ENCODE peak calls at places on chromosomes 11 and 22, in ten cellular contexts. One of them, this sample, is unnamed.

GRCh38 chr22:35559354-35560005 is 18.8 kb downstream of the RASD2 start:
- DNase-seq in activated T-cell treated with anti-CD3 and anti-CD28 coated beads for 1 hour: no peak
- DNase-seq in GM12865: no peak
- DNase-seq in NCI-H187: no peak
- DNase-seq in AG09309: no peak
- DNase-seq in HEK293T: no peak
- DNase-seq in EH: no peak
- DNase-seq in Daoy: peak; percentile 63
- DNase-seq in stromal cell of bone marrow: no peak
- DNase-seq in right cardiac atrium: no peak
- DNase-seq in this sample: no peak

GRCh38 chr11:121194731-121195596 is 93.9 kb downstream of the TECTA start:
- DNase-seq in activated T-cell treated with anti-CD3 and anti-CD28 coated beads for 1 hour: peak; percentile 19
- DNase-seq in GM12865: peak; percentile 82
- DNase-seq in NCI-H187: peak; percentile 48
- DNase-seq in AG09309: peak; percentile 18
- DNase-seq in HEK293T: peak; percentile 69
- DNase-seq in EH: peak; percentile 65
- DNase-seq in Daoy: peak; percentile 48
- DNase-seq in stromal cell of bone marrow: peak; percentile 38
- DNase-seq in right cardiac atrium: no peak
- DNase-seq in this sample: peak; percentile 18

GRCh38 chr11:10856689-10857603 is 907 bp downstream of the ZBED5 start:
- DNase-seq in activated T-cell treated with anti-CD3 and anti-CD28 coated beads for 1 hour: no peak
- DNase-seq in GM12865: peak; percentile 62
- DNase-seq in NCI-H187: peak; percentile 63
- DNase-seq in AG09309: no peak
- DNase-seq in HEK293T: peak; percentile 28
- DNase-seq in EH: peak; percentile 65
- DNase-seq in Daoy: peak; percentile 54
- DNase-seq in stromal cell of bone marrow: no peak
- DNase-seq in right cardiac atrium: no peak
- DNase-seq in this sample: no peak

GRCh38 chr11:129694538-129694937 is 121.1 kb upstream of the TMEM45B start:
- DNase-seq in activated T-cell treated with anti-CD3 and anti-CD28 coated beads for 1 hour: no peak
- DNase-seq in GM12865: peak; percentile 11
- DNase-seq in NCI-H187: no peak
- DNase-seq in AG09309: no peak
- DNase-seq in HEK293T: no peak
- DNase-seq in EH: no peak
- DNase-seq in Daoy: peak; percentile 24
- DNase-seq in stromal cell of bone marrow: no peak
- DNase-seq in right cardiac atrium: no peak
- DNase-seq in this sample: no peak

GRCh38 chr11:114832532-114833125 is 154.3 kb downstream of the NXPE2 start:
- DNase-seq in activated T-cell treated with anti-CD3 and anti-CD28 coated beads for 1 hour: no peak
- DNase-seq in GM12865: no peak
- DNase-seq in NCI-H187: no peak
- DNase-seq in AG09309: no peak
- DNase-seq in HEK293T: no peak
- DNase-seq in EH: no peak
- DNase-seq in Daoy: no peak
- DNase-seq in stromal cell of bone marrow: no peak
- DNase-seq in right cardiac atrium: no peak
- DNase-seq in this sample: no peak

GRCh38 chr22:50581950-50582561 is 593 bp downstream of the CHKB start:
- DNase-seq in activated T-cell treated with anti-CD3 and anti-CD28 coated beads for 1 hour: peak; percentile 22
- DNase-seq in GM12865: peak; percentile 63
- DNase-seq in NCI-H187: no peak
- DNase-seq in AG09309: no peak
- DNase-seq in HEK293T: peak; percentile 28
- DNase-seq in EH: peak; percentile 24
- DNase-seq in Daoy: no peak
- DNase-seq in stromal cell of bone marrow: no peak
- DNase-seq in right cardiac atrium: no peak
- DNase-seq in this sample: no peak

GRCh38 chr11:114154271-114155047 is 94.9 kb downstream of the ZBTB16 start:
- DNase-seq in activated T-cell treated with anti-CD3 and anti-CD28 coated beads for 1 hour: no peak
- DNase-seq in GM12865: no peak
- DNase-seq in NCI-H187: no peak
- DNase-seq in AG09309: peak; percentile 27
- DNase-seq in HEK293T: no peak
- DNase-seq in EH: no peak
- DNase-seq in Daoy: no peak
- DNase-seq in stromal cell of bone marrow: no peak
- DNase-seq in right cardiac atrium: peak; percentile 34
- DNase-seq in this sample: no peak

GRCh38 chr11:103730151-103730940 is 306.1 kb upstream of the DDI1 start:
- DNase-seq in activated T-cell treated with anti-CD3 and anti-CD28 coated beads for 1 hour: no peak
- DNase-seq in GM12865: no peak
- DNase-seq in NCI-H187: no peak
- DNase-seq in AG09309: no peak
- DNase-seq in HEK293T: no peak
- DNase-seq in EH: peak; percentile 13
- DNase-seq in Daoy: no peak
- DNase-seq in stromal cell of bone marrow: no peak
- DNase-seq in right cardiac atrium: no peak
- DNase-seq in this sample: no peak

GRCh38 chr11:10688401-10688800 is 5.2 kb downstream of the IRAG1 start:
- DNase-seq in activated T-cell treated with anti-CD3 and anti-CD28 coated beads for 1 hour: no peak
- DNase-seq in GM12865: peak; percentile 22
- DNase-seq in NCI-H187: no peak
- DNase-seq in AG09309: no peak
- DNase-seq in HEK293T: peak; percentile 44
- DNase-seq in EH: peak; percentile 48
- DNase-seq in Daoy: peak; percentile 46
- DNase-seq in stromal cell of bone marrow: no peak
- DNase-seq in right cardiac atrium: no peak
- DNase-seq in this sample: no peak

GRCh38 chr11:121153472-121153871 is 52.4 kb downstream of the TECTA start:
- DNase-seq in activated T-cell treated with anti-CD3 and anti-CD28 coated beads for 1 hour: no peak
- DNase-seq in GM12865: no peak
- DNase-seq in NCI-H187: no peak
- DNase-seq in AG09309: no peak
- DNase-seq in HEK293T: no peak
- DNase-seq in EH: no peak
- DNase-seq in Daoy: no peak
- DNase-seq in stromal cell of bone marrow: no peak
- DNase-seq in right cardiac atrium: no peak
- DNase-seq in this sample: no peak

GRCh38 chr22:35205956-35206355 is 51.3 kb upstream of the HMGXB4 start:
- DNase-seq in activated T-cell treated with anti-CD3 and anti-CD28 coated beads for 1 hour: no peak
- DNase-seq in GM12865: no peak
- DNase-seq in NCI-H187: no peak
- DNase-seq in AG09309: no peak
- DNase-seq in HEK293T: no peak
- DNase-seq in EH: peak; percentile 37
- DNase-seq in Daoy: peak; percentile 42
- DNase-seq in stromal cell of bone marrow: no peak
- DNase-seq in right cardiac atrium: no peak
- DNase-seq in this sample: no peak

GRCh38 chr11:69539416-69540117 is 58.1 kb downstream of the LINC01488 start:
- DNase-seq in activated T-cell treated with anti-CD3 and anti-CD28 coated beads for 1 hour: no peak
- DNase-seq in GM12865: no peak
- DNase-seq in NCI-H187: no peak
- DNase-seq in AG09309: no peak
- DNase-seq in HEK293T: no peak
- DNase-seq in EH: no peak
- DNase-seq in Daoy: no peak
- DNase-seq in stromal cell of bone marrow: no peak
- DNase-seq in right cardiac atrium: peak; percentile 72
- DNase-seq in this sample: no peak

GRCh38 chr11:79412761-79413160 is 28.1 kb downstream of the TENM4 start:
- DNase-seq in activated T-cell treated with anti-CD3 and anti-CD28 coated beads for 1 hour: no peak
- DNase-seq in GM12865: no peak
- DNase-seq in NCI-H187: no peak
- DNase-seq in AG09309: no peak
- DNase-seq in HEK293T: no peak
- DNase-seq in EH: no peak
- DNase-seq in Daoy: peak; percentile 23
- DNase-seq in stromal cell of bone marrow: no peak
- DNase-seq in right cardiac atrium: no peak
- DNase-seq in this sample: no peak

GRCh38 chr11:44727373-44728084 is 767 bp downstream of the TSPAN18 start:
- DNase-seq in activated T-cell treated with anti-CD3 and anti-CD28 coated beads for 1 hour: peak; percentile 70
- DNase-seq in GM12865: peak; percentile 81
- DNase-seq in NCI-H187: peak; percentile 7
- DNase-seq in AG09309: no peak
- DNase-seq in HEK293T: peak; percentile 93
- DNase-seq in EH: peak; percentile 65
- DNase-seq in Daoy: peak; percentile 86
- DNase-seq in stromal cell of bone marrow: no peak
- DNase-seq in right cardiac atrium: peak; percentile 96
- DNase-seq in this sample: peak; percentile 39

GRCh38 chr11:13778345-13778744 is 109.9 kb downstream of the FAR1 start:
- DNase-seq in activated T-cell treated with anti-CD3 and anti-CD28 coated beads for 1 hour: no peak
- DNase-seq in GM12865: no peak
- DNase-seq in NCI-H187: no peak
- DNase-seq in AG09309: no peak
- DNase-seq in HEK293T: no peak
- DNase-seq in EH: no peak
- DNase-seq in Daoy: no peak
- DNase-seq in stromal cell of bone marrow: no peak
- DNase-seq in right cardiac atrium: no peak
- DNase-seq in this sample: no peak

GRCh38 chr11:75626692-75627536 is 41.9 kb downstream of the MAP6 start:
- DNase-seq in activated T-cell treated with anti-CD3 and anti-CD28 coated beads for 1 hour: no peak
- DNase-seq in GM12865: no peak
- DNase-seq in NCI-H187: peak; percentile 23
- DNase-seq in AG09309: no peak
- DNase-seq in HEK293T: no peak
- DNase-seq in EH: peak; percentile 64
- DNase-seq in Daoy: peak; percentile 42
- DNase-seq in stromal cell of bone marrow: no peak
- DNase-seq in right cardiac atrium: no peak
- DNase-seq in this sample: peak; percentile 2

GRCh38 chr11:114215871-114216803 is 80.1 kb upstream of the NNMT start:
- DNase-seq in activated T-cell treated with anti-CD3 and anti-CD28 coated beads for 1 hour: no peak
- DNase-seq in GM12865: no peak
- DNase-seq in NCI-H187: no peak
- DNase-seq in AG09309: no peak
- DNase-seq in HEK293T: no peak
- DNase-seq in EH: no peak
- DNase-seq in Daoy: no peak
- DNase-seq in stromal cell of bone marrow: no peak
- DNase-seq in right cardiac atrium: no peak
- DNase-seq in this sample: no peak

GRCh38 chr22:29820941-29821789 is 16.9 kb downstream of the ASCC2 start:
- DNase-seq in activated T-cell treated with anti-CD3 and anti-CD28 coated beads for 1 hour: no peak
- DNase-seq in GM12865: peak; percentile 88
- DNase-seq in NCI-H187: peak; percentile 27
- DNase-seq in AG09309: peak; percentile 68
- DNase-seq in HEK293T: no peak
- DNase-seq in EH: peak; percentile 92
- DNase-seq in Daoy: peak; percentile 93
- DNase-seq in stromal cell of bone marrow: no peak
- DNase-seq in right cardiac atrium: peak; percentile 93
- DNase-seq in this sample: peak; percentile 97

GRCh38 chr11:111592491-111592890 is 9.8 kb upstream of the SIK2 start:
- DNase-seq in activated T-cell treated with anti-CD3 and anti-CD28 coated beads for 1 hour: no peak
- DNase-seq in GM12865: no peak
- DNase-seq in NCI-H187: no peak
- DNase-seq in AG09309: no peak
- DNase-seq in HEK293T: no peak
- DNase-seq in EH: no peak
- DNase-seq in Daoy: no peak
- DNase-seq in stromal cell of bone marrow: no peak
- DNase-seq in right cardiac atrium: no peak
- DNase-seq in this sample: no peak

GRCh38 chr11:19976281-19976941 is 183.9 kb downstream of the DBX1 start:
- DNase-seq in activated T-cell treated with anti-CD3 and anti-CD28 coated beads for 1 hour: no peak
- DNase-seq in GM12865: no peak
- DNase-seq in NCI-H187: no peak
- DNase-seq in AG09309: no peak
- DNase-seq in HEK293T: no peak
- DNase-seq in EH: no peak
- DNase-seq in Daoy: no peak
- DNase-seq in stromal cell of bone marrow: no peak
- DNase-seq in right cardiac atrium: no peak
- DNase-seq in this sample: no peak

GRCh38 chr11:67581469-67581868 is 2.1 kb upstream of the GSTP1 start:
- DNase-seq in activated T-cell treated with anti-CD3 and anti-CD28 coated beads for 1 hour: no peak
- DNase-seq in GM12865: no peak
- DNase-seq in NCI-H187: no peak
- DNase-seq in AG09309: no peak
- DNase-seq in HEK293T: no peak
- DNase-seq in EH: no peak
- DNase-seq in Daoy: no peak
- DNase-seq in stromal cell of bone marrow: no peak
- DNase-seq in right cardiac atrium: no peak
- DNase-seq in this sample: no peak

GRCh38 chr22:29108137-29108536 is 35.3 kb downstream of the KREMEN1 start:
- DNase-seq in activated T-cell treated with anti-CD3 and anti-CD28 coated beads for 1 hour: no peak
- DNase-seq in GM12865: no peak
- DNase-seq in NCI-H187: no peak
- DNase-seq in AG09309: no peak
- DNase-seq in HEK293T: no peak
- DNase-seq in EH: peak; percentile 90
- DNase-seq in Daoy: peak; percentile 36
- DNase-seq in stromal cell of bone marrow: peak; percentile 11
- DNase-seq in right cardiac atrium: no peak
- DNase-seq in this sample: no peak

GRCh38 chr11:19311306-19312030 is 70.7 kb upstream of the E2F8 start:
- DNase-seq in activated T-cell treated with anti-CD3 and anti-CD28 coated beads for 1 hour: peak; percentile 5
- DNase-seq in GM12865: peak; percentile 54
- DNase-seq in NCI-H187: peak; percentile 45
- DNase-seq in AG09309: no peak
- DNase-seq in HEK293T: peak; percentile 73
- DNase-seq in EH: peak; percentile 66
- DNase-seq in Daoy: peak; percentile 54
- DNase-seq in stromal cell of bone marrow: peak; percentile 42
- DNase-seq in right cardiac atrium: peak; percentile 73
- DNase-seq in this sample: no peak

GRCh38 chr11:114121744-114122504 is 62.4 kb downstream of the ZBTB16 start:
- DNase-seq in activated T-cell treated with anti-CD3 and anti-CD28 coated beads for 1 hour: no peak
- DNase-seq in GM12865: no peak
- DNase-seq in NCI-H187: no peak
- DNase-seq in AG09309: no peak
- DNase-seq in HEK293T: no peak
- DNase-seq in EH: no peak
- DNase-seq in Daoy: no peak
- DNase-seq in stromal cell of bone marrow: no peak
- DNase-seq in right cardiac atrium: no peak
- DNase-seq in this sample: no peak

GRCh38 chr11:69170704-69171103 is 15.0 kb downstream of the SMIM38 start:
- DNase-seq in activated T-cell treated with anti-CD3 and anti-CD28 coated beads for 1 hour: no peak
- DNase-seq in GM12865: no peak
- DNase-seq in NCI-H187: no peak
- DNase-seq in AG09309: no peak
- DNase-seq in HEK293T: no peak
- DNase-seq in EH: no peak
- DNase-seq in Daoy: no peak
- DNase-seq in stromal cell of bone marrow: no peak
- DNase-seq in right cardiac atrium: no peak
- DNase-seq in this sample: no peak

GRCh38 chr11:75673977-75674582 is 5.2 kb upstream of the MAP6 start:
- DNase-seq in activated T-cell treated with anti-CD3 and anti-CD28 coated beads for 1 hour: no peak
- DNase-seq in GM12865: peak; percentile 55
- DNase-seq in NCI-H187: no peak
- DNase-seq in AG09309: peak; percentile 40
- DNase-seq in HEK293T: no peak
- DNase-seq in EH: peak; percentile 73
- DNase-seq in Daoy: peak; percentile 56
- DNase-seq in stromal cell of bone marrow: no peak
- DNase-seq in right cardiac atrium: no peak
- DNase-seq in this sample: peak; percentile 54

GRCh38 chr11:8258771-8259170 is 4.9 kb downstream of the LMO1 start:
- DNase-seq in activated T-cell treated with anti-CD3 and anti-CD28 coated beads for 1 hour: no peak
- DNase-seq in GM12865: no peak
- DNase-seq in NCI-H187: no peak
- DNase-seq in AG09309: peak; percentile 59
- DNase-seq in HEK293T: no peak
- DNase-seq in EH: peak; percentile 55
- DNase-seq in Daoy: peak; percentile 71
- DNase-seq in stromal cell of bone marrow: peak; percentile 33
- DNase-seq in right cardiac atrium: no peak
- DNase-seq in this sample: peak; percentile 73

GRCh38 chr11:33542921-33543320 is 157.7 kb downstream of the C11orf91 start:
- DNase-seq in activated T-cell treated with anti-CD3 and anti-CD28 coated beads for 1 hour: peak; percentile 12
- DNase-seq in GM12865: peak; percentile 69
- DNase-seq in NCI-H187: peak; percentile 12
- DNase-seq in AG09309: no peak
- DNase-seq in HEK293T: peak; percentile 72
- DNase-seq in EH: peak; percentile 69
- DNase-seq in Daoy: peak; percentile 54
- DNase-seq in stromal cell of bone marrow: no peak
- DNase-seq in right cardiac atrium: peak; percentile 67
- DNase-seq in this sample: no peak

This sample was measured in HS-5.